ENCODE peak calls at places on chromosome 12, in four cellular contexts. One of them, this sample, is unnamed.

GRCh38 chr12:34395056-34396005 is 373.0 kb downstream of the ALG10 start:
- DNase-seq in MCF 10A: no peak
- DNase-seq in fibroblast of lung: no peak
- DNase-seq in OCI-LY7: no peak
- DNase-seq in this sample: no peak

GRCh38 chr12:47231456-47231855 is 151.7 kb upstream of the AMIGO2 start:
- DNase-seq in MCF 10A: no peak
- DNase-seq in fibroblast of lung: no peak
- DNase-seq in OCI-LY7: no peak
- DNase-seq in this sample: no peak

GRCh38 chr12:95717336-95717928 is 73.1 kb downstream of the NTN4 start:
- DNase-seq in MCF 10A: no peak
- DNase-seq in fibroblast of lung: no peak
- DNase-seq in OCI-LY7: no peak
- DNase-seq in this sample: no peak

GRCh38 chr12:34405286-34406227 is 383.3 kb downstream of the ALG10 start:
- DNase-seq in MCF 10A: no peak
- DNase-seq in fibroblast of lung: no peak
- DNase-seq in OCI-LY7: no peak
- DNase-seq in this sample: no peak

GRCh38 chr12:116820077-116820656 is 61.1 kb downstream of the HRK start:
- DNase-seq in MCF 10A: no peak
- DNase-seq in fibroblast of lung: no peak
- DNase-seq in OCI-LY7: no peak
- DNase-seq in this sample: peak

GRCh38 chr12:67141405-67142018 is 127.6 kb upstream of the CAND1 start:
- DNase-seq in MCF 10A: no peak
- DNase-seq in fibroblast of lung: no peak
- DNase-seq in OCI-LY7: no peak
- DNase-seq in this sample: no peak

GRCh38 chr12:67355428-67356385 is 86.5 kb downstream of the CAND1 start:
- DNase-seq in MCF 10A: peak
- DNase-seq in fibroblast of lung: peak
- DNase-seq in OCI-LY7: peak
- DNase-seq in this sample: peak

GRCh38 chr12:123106640-123107359 is 44.1 kb downstream of the PITPNM2 start:
- DNase-seq in MCF 10A: peak
- DNase-seq in fibroblast of lung: no peak
- DNase-seq in OCI-LY7: peak
- DNase-seq in this sample: no peak

GRCh38 chr12:116647802-116648201 is 88.6 kb downstream of the MAP1LC3B2 start:
- DNase-seq in MCF 10A: no peak
- DNase-seq in fibroblast of lung: no peak
- DNase-seq in OCI-LY7: no peak
- DNase-seq in this sample: no peak

GRCh38 chr12:100190013-100190394 is 10.6 kb upstream of the ACTR6 start:
- DNase-seq in MCF 10A: no peak
- DNase-seq in fibroblast of lung: no peak
- DNase-seq in OCI-LY7: no peak
- DNase-seq in this sample: no peak

GRCh38 chr12:108570743-108571603 is 8.6 kb downstream of the ISCU start:
- DNase-seq in MCF 10A: peak
- DNase-seq in fibroblast of lung: peak
- DNase-seq in OCI-LY7: peak
- DNase-seq in this sample: peak

GRCh38 chr12:113582521-113583218 is 111.0 kb upstream of the LHX5 start:
- DNase-seq in MCF 10A: no peak
- DNase-seq in fibroblast of lung: no peak
- DNase-seq in OCI-LY7: no peak
- DNase-seq in this sample: no peak

GRCh38 chr12:111636209-111636928 is 37.3 kb upstream of the ATXN2 start:
- DNase-seq in MCF 10A: no peak
- DNase-seq in fibroblast of lung: peak
- DNase-seq in OCI-LY7: no peak
- DNase-seq in this sample: peak

GRCh38 chr12:121038861-121039654 is at the start of gene OASL:
- DNase-seq in MCF 10A: peak
- DNase-seq in fibroblast of lung: peak
- DNase-seq in OCI-LY7: no peak
- DNase-seq in this sample: no peak

GRCh38 chr12:54368709-54369596 is 4.7 kb upstream of the GPR84 start:
- DNase-seq in MCF 10A: peak
- DNase-seq in fibroblast of lung: peak
- DNase-seq in OCI-LY7: peak
- DNase-seq in this sample: peak

GRCh38 chr12:42145552-42146215 is 1.0 kb upstream of the GXYLT1 start:
- DNase-seq in MCF 10A: no peak
- DNase-seq in fibroblast of lung: no peak
- DNase-seq in OCI-LY7: no peak
- DNase-seq in this sample: no peak

GRCh38 chr12:1108276-1108675 is 117.3 kb downstream of the ERC1 start:
- DNase-seq in MCF 10A: no peak
- DNase-seq in fibroblast of lung: no peak
- DNase-seq in OCI-LY7: peak
- DNase-seq in this sample: no peak

GRCh38 chr12:49962861-49963765 is 1.4 kb downstream of the AQP5 start:
- DNase-seq in MCF 10A: peak
- DNase-seq in fibroblast of lung: no peak
- DNase-seq in OCI-LY7: no peak
- DNase-seq in this sample: no peak

GRCh38 chr12:28866715-28867503 is 282.2 kb upstream of the FAR2 start:
- DNase-seq in MCF 10A: no peak
- DNase-seq in fibroblast of lung: no peak
- DNase-seq in OCI-LY7: no peak
- DNase-seq in this sample: no peak

GRCh38 chr12:57456145-57456700 is 1.1 kb downstream of the INHBE start:
- DNase-seq in MCF 10A: peak
- DNase-seq in fibroblast of lung: peak
- DNase-seq in OCI-LY7: peak
- DNase-seq in this sample: peak

GRCh38 chr12:104219361-104219892 is 3.8 kb downstream of the TXNRD1 start:
- DNase-seq in MCF 10A: peak
- DNase-seq in fibroblast of lung: peak
- DNase-seq in OCI-LY7: no peak
- DNase-seq in this sample: peak

GRCh38 chr12:69330475-69331473 is 17.4 kb upstream of the LYZ start:
- DNase-seq in MCF 10A: peak
- DNase-seq in fibroblast of lung: peak
- DNase-seq in OCI-LY7: peak
- DNase-seq in this sample: no peak

GRCh38 chr12:7948585-7949264 is 12.7 kb upstream of the SLC2A3 start:
- DNase-seq in MCF 10A: no peak
- DNase-seq in fibroblast of lung: no peak
- DNase-seq in OCI-LY7: no peak
- DNase-seq in this sample: no peak

GRCh38 chr12:13179159-13180074 is 17.1 kb upstream of the EMP1 start:
- DNase-seq in MCF 10A: peak
- DNase-seq in fibroblast of lung: peak
- DNase-seq in OCI-LY7: no peak
- DNase-seq in this sample: no peak